ENCODE peak calls at places on chromosomes 13 and 19, in four cellular contexts. T, H, G and V are unnamed samples.

GRCh38 chr13:52147225-52147624 is 12.2 kb downstream of the NEK3 start:
- DNase-seq in T (no peak), H (no peak), G (no peak), V (no peak)

GRCh38 chr19:14061081-14061749 is 661 bp downstream of the PALM3 start:
- DNase-seq in G (no peak), T (no peak), H (no peak), V (no peak)

GRCh38 chr13:39144941-39145533 is 106.8 kb downstream of the NHLRC3 start:
- DNase-seq in G (no peak), H (no peak), T (peak; percentile 13), V (peak; percentile 49)

GRCh38 chr13:74114641-74115040 is 19.6 kb downstream of the KLF12 start:
- DNase-seq in H (no peak), G (no peak), T (no peak), V (no peak)

GRCh38 chr19:7533281-7533819 is 2.2 kb upstream of the PNPLA6 start:
- DNase-seq in H (peak; percentile 51), T (no peak), G (peak; percentile 67), V (no peak)

GRCh38 chr13:110014719-110015118 is 228.3 kb upstream of the IRS2 start:
- DNase-seq in H (no peak), T (no peak), G (no peak), V (no peak)

GRCh38 chr13:30312859-30313258 is 5.5 kb upstream of the KATNAL1 start:
- DNase-seq in H (no peak), T (no peak), G (no peak), V (no peak)

GRCh38 chr19:2503521-2504109 is 27.7 kb downstream of the GADD45B start:
- DNase-seq in H (no peak), G (no peak), T (no peak), V (no peak)

GRCh38 chr13:72781461-72782439 is at the start of the genes DIS3 and PIBF1:
- DNase-seq in G (peak; percentile 98), H (peak; percentile 98), T (peak; percentile 93), V (peak; percentile 97)

GRCh38 chr13:48493076-48493765 is 39.7 kb downstream of the RCBTB2 start:
- DNase-seq in T (no peak), H (no peak), G (no peak), V (no peak)

GRCh38 chr13:33800646-33801186 is 17.2 kb upstream of the RFC3 start:
- DNase-seq in G (no peak), T (no peak), H (no peak), V (no peak)

GRCh38 chr13:67146523-67147130 is 83.5 kb downstream of the PCDH9 start:
- DNase-seq in G (no peak), T (no peak), H (no peak), V (no peak)

GRCh38 chr19:14517840-14518505 is at the start of gene DNAJB1:
- DNase-seq in T (peak; percentile 46), G (peak; percentile 89), H (peak; percentile 82), V (peak; percentile 93)

GRCh38 chr19:49690656-49691242 is at the start of gene CPT1C:
- DNase-seq in H (peak; percentile 67), G (peak; percentile 73), T (peak; percentile 64), V (peak; percentile 64)

GRCh38 chr19:46404884-46405658 is 8.3 kb downstream of the CCDC8 start:
- DNase-seq in H (no peak), T (no peak), G (no peak), V (no peak)

GRCh38 chr13:112181336-112182051 is 114.5 kb downstream of the SOX1 start:
- DNase-seq in T (no peak), H (no peak), G (no peak), V (no peak)

GRCh38 chr19:43519436-43520088 is 7.4 kb downstream of the ETHE1 start:
- DNase-seq in G (peak; percentile 78), H (peak; percentile 80), T (peak; percentile 68), V (peak; percentile 72)

GRCh38 chr13:42814868-42815267 is 33.5 kb downstream of the FAM216B start:
- DNase-seq in T (no peak), H (no peak), G (no peak), V (no peak)

GRCh38 chr13:46831588-46832194 is 34.7 kb upstream of the ESD start:
- DNase-seq in H (peak; percentile 34), T (peak; percentile 27), G (no peak), V (peak; percentile 17)

GRCh38 chr13:111373486-111373885 is 53.0 kb downstream of the TEX29 start:
- DNase-seq in T (no peak), H (peak; percentile 9), G (no peak), V (no peak)

GRCh38 chr19:18469245-18470107 is 31.5 kb upstream of the ISYNA1 start:
- DNase-seq in H (peak; percentile 61), G (peak; percentile 55), T (peak; percentile 59), V (peak; percentile 65)

GRCh38 chr13:57409121-57409520 is 222.4 kb upstream of the PCDH17 start:
- DNase-seq in H (no peak), G (no peak), T (no peak), V (no peak)

GRCh38 chr13:73065665-73066350 is 7.0 kb downstream of the KLF5 start:
- DNase-seq in T (no peak), H (no peak), G (no peak), V (no peak)

GRCh38 chr19:36032251-36033104 is at the start of gene CLIP3:
- DNase-seq in H (no peak), G (peak; percentile 58), T (peak; percentile 40), V (peak; percentile 81)

GRCh38 chr19:38134538-38135149 is 89.4 kb downstream of the DPF1 start:
- DNase-seq in T (no peak), G (no peak), H (no peak), V (peak; percentile 54)

GRCh38 chr13:31014461-31014860 is 82.0 kb downstream of the TEX26 start:
- DNase-seq in T (no peak), G (no peak), H (no peak), V (no peak)

GRCh38 chr19:12789904-12790619 is 1.2 kb upstream of the JUNB start:
- DNase-seq in G (peak; percentile 98), H (peak; percentile 96), T (peak; percentile 83), V (peak; percentile 94)

GRCh38 chr19:35459414-35460082 is 11.5 kb downstream of the FFAR2 start:
- DNase-seq in T (no peak), H (peak; percentile 60), G (no peak), V (no peak)

GRCh38 chr19:21851596-21852345 is 15.8 kb upstream of the ZNF43 start:
- DNase-seq in G (peak; percentile 93), T (peak; percentile 87), H (peak; percentile 96), V (peak; percentile 87)

GRCh38 chr13:44870456-44870929 is 118.8 kb downstream of the NUFIP1 start:
- DNase-seq in G (no peak), H (peak; percentile 33), T (no peak), V (no peak)

DNA sequence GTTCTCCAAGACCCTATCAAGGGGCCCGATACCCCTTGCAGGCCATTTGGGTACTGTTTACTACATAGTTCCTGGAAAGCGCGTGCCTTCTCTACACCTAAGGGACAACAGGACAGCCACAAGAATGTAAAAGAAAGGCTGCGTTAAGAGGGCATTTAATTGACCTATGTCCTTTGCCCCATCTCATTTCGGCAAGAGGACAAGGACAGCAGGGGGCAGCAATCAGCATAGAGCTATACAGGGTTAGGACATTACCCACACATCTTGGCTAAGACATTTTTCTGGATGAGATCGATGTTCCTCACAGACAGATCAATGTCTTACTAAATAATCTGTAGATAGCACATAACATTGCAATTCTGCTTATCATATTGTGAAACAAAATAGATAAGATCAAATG is 41.2 kb downstream of the FLT3 start:
- DNase-seq in H (no peak), T (no peak), G (no peak), V (peak; percentile 35)
- TF ChIP-seq CTCF in H (no peak), T (peak; percentile 47), G (peak; percentile 20), V (peak; percentile 34)

DNA sequence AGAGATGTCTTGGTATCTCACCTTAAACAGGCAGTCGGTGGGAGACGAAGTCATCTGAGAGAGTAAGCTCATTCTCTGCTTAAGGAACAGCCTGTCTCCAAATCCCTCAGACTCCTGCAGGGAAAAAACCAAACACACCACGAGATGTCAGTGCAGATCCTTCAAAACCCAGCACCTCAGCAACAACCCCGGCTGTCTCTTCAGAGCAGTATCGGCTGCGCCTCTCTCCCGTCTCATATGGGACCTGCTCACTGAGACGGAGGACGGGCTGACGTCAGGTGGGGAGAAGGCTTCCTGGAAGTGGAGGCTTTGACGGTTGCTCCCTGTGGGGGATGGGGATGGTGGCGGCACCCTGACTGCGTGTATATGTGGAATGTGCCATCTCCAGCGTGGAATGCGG is 43.6 kb downstream of the ANKRD27 start:
- DNase-seq in T (no peak), G (no peak), H (no peak), V (no peak)
- TF ChIP-seq CTCF in T (no peak), G (no peak), H (no peak), V (no peak)

GRCh38 chr19:1261512-1261862 is 7.6 kb upstream of the CIRBP start:
- DNase-seq in T (no peak), H (no peak), G (no peak), V (no peak)
- TF ChIP-seq CTCF in T (peak; percentile 35), H (no peak), G (no peak), V (peak; percentile 12)

GRCh38 chr19:3881272-3882040 is 971 bp downstream of the ATCAY start:
- DNase-seq in G (no peak), H (no peak), T (no peak), V (no peak)

GRCh38 chr19:3880471-3881271 is at the start of gene ATCAY:
- DNase-seq in G (no peak), T (no peak), H (no peak), V (no peak)

GRCh38 chr19:3879656-3880055 is 829 bp upstream of the ATCAY start:
- DNase-seq in G (no peak), T (no peak), H (no peak), V (no peak)

GRCh38 chr19:3882041-3882384 is 1.5 kb downstream of the ATCAY start:
- DNase-seq in H (no peak), T (no peak), G (no peak), V (no peak)
- TF ChIP-seq CTCF in H (no peak), T (no peak), G (no peak), V (no peak)

GRCh38 chr19:57191141-57192063 is at the start of gene ZNF264:
- DNase-seq in G (peak; percentile 92), T (peak; percentile 70), H (peak; percentile 93), V (peak; percentile 93)
- TF ChIP-seq CTCF in G (no peak), T (peak; percentile 30), H (no peak), V (peak; percentile 7)